ENCODE peak calls at places on chromosomes 3 and 15, in four cellular contexts. X is HCT116, P is HepG2, D is SK-N-SH. Y is an unnamed sample.

GRCh38 chr3:129121792-129122696 is at the start of gene RAB43:
- DNase-seq in X (peak; percentile 74), P (peak; percentile 88), D (peak; percentile 100), Y (peak; percentile 86)

GRCh38 chr3:42685891-42686820 is 819 bp downstream of the KLHL40 start:
- DNase-seq in X (no peak), P (no peak), D (peak; percentile 63), Y (no peak)

GRCh38 chr3:76940181-76940770 is 99.6 kb upstream of the ROBO2 start:
- DNase-seq in X (no peak), P (peak; percentile 12), D (no peak), Y (no peak)

GRCh38 chr15:64017082-64017588 is 29.1 kb downstream of the DAPK2 start:
- DNase-seq in X (peak; percentile 59), P (peak; percentile 58), D (no peak), Y (no peak)

GRCh38 chr3:77038468-77038927 is 1.4 kb upstream of the ROBO2 start:
- DNase-seq in X (no peak), P (peak; percentile 68), D (peak; percentile 78), Y (peak; percentile 47)

GRCh38 chr3:51388286-51389029 is 2.6 kb upstream of the RBM15B start:
- DNase-seq in X (peak; percentile 26), P (peak; percentile 45), D (no peak), Y (peak; percentile 52)

GRCh38 chr15:47945869-47946666 is 174.7 kb upstream of the SLC24A5 start:
- DNase-seq in X (no peak), P (no peak), D (no peak), Y (no peak)

GRCh38 chr3:99909714-99910508 is 92.2 kb downstream of the CMSS1 start:
- DNase-seq in X (no peak), P (peak; percentile 42), D (no peak), Y (peak; percentile 82)

GRCh38 chr3:125032683-125033082 is 23.1 kb downstream of the HEG1 start:
- DNase-seq in X (no peak), P (no peak), D (no peak), Y (no peak)

GRCh38 chr15:101024111-101024695 is 105.0 kb downstream of the LRRK1 start:
- DNase-seq in X (no peak), P (no peak), D (no peak), Y (no peak)

GRCh38 chr15:26838742-26839460 is 28.0 kb upstream of the GABRA5 start:
- DNase-seq in X (no peak), P (no peak), D (peak; percentile 76), Y (peak; percentile 46)

GRCh38 chr15:42060797-42061196 is 33.6 kb downstream of the PLA2G4D start:
- DNase-seq in X (no peak), P (peak; percentile 35), D (no peak), Y (no peak)

GRCh38 chr15:46309914-46310313 is 675.1 kb downstream of the SQOR start:
- DNase-seq in X (no peak), P (no peak), D (no peak), Y (peak; percentile 6)

GRCh38 chr3:180631317-180631716 is 29.4 kb downstream of the TTC14 start:
- DNase-seq in X (no peak), P (no peak), D (no peak), Y (no peak)

GRCh38 chr3:71066356-71066755 is 517.2 kb downstream of the FOXP1 start:
- DNase-seq in X (no peak), P (no peak), D (no peak), Y (no peak)

GRCh38 chr3:80696280-80696679 is 928.5 kb upstream of the ROBO1 start:
- DNase-seq in X (no peak), P (peak; percentile 94), D (no peak), Y (peak; percentile 16)

GRCh38 chr3:175554761-175555160 is 695.6 kb downstream of the NAALADL2 start:
- DNase-seq in X (no peak), P (no peak), D (no peak), Y (no peak)

GRCh38 chr15:78317145-78317836 is 17.9 kb upstream of the SKIC8 start:
- DNase-seq in X (no peak), P (no peak), D (peak; percentile 44), Y (peak; percentile 65)

GRCh38 chr3:125374996-125375941 is at the start of gene ZNF148:
- DNase-seq in X (peak; percentile 66), P (peak; percentile 83), D (peak; percentile 90), Y (peak; percentile 73)

GRCh38 chr3:189841474-189842205 is 210.5 kb downstream of the TP63 start:
- DNase-seq in X (no peak), P (no peak), D (no peak), Y (peak; percentile 29)

GRCh38 chr3:124063168-124063909 is 71.4 kb upstream of the ROPN1 start:
- DNase-seq in X (no peak), P (no peak), D (peak; percentile 30), Y (no peak)

GRCh38 chr15:51731549-51732267 is 5.7 kb downstream of the LYSMD2 start:
- DNase-seq in X (no peak), P (no peak), D (no peak), Y (peak; percentile 35)

GRCh38 chr15:59632714-59633113 is 21.1 kb downstream of the GCNT3 start:
- DNase-seq in X (no peak), P (peak; percentile 19), D (no peak), Y (no peak)

GRCh38 chr3:120850326-120851295 is 57.4 kb upstream of the STXBP5L start:
- DNase-seq in X (no peak), P (no peak), D (no peak), Y (no peak)

DNA sequence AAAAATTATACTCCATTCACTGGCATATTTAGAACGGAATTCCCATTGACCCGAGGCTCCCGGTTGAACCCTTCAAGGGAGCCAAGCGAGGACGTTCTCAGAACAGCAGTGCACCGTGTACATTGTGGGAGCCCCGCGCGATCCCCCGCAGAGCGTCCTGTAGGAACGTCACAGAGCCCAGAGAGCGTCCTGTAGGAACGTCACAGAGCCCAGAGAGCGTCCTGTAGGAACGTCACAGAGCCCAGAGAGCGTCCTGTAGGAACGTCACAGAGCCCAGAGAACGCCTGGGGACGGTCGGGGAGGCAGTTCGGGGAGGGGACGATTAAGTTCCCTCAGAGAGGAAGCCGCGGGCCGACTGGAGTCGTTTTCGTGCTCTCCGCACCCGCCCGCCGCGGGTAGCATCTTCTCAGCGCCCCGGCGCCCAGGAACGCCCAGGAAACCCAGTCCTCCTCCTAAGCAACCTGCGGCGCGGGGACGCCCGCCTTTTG is 506 bp upstream of the ATP1B3 start:
- DNase-seq in X (peak; percentile 40), P (no peak), D (peak; percentile 72), Y (no peak)
- TF ChIP-seq JUND in X (no peak), P (no peak), D (no peak), Y (no peak)

GRCh38 chr3:46894256-46894655 is 16.7 kb downstream of the PTH1R start:
- DNase-seq in X (no peak), P (no peak), D (no peak), Y (no peak)

GRCh38 chr3:46893146-46893748 is 15.7 kb downstream of the PTH1R start:
- DNase-seq in X (no peak), P (no peak), D (no peak), Y (no peak)

GRCh38 chr3:46893763-46894162 is 16.2 kb downstream of the PTH1R start:
- DNase-seq in X (no peak), P (no peak), D (no peak), Y (no peak)

GRCh38 chr3:46891132-46891531 is 13.6 kb downstream of the PTH1R start:
- DNase-seq in X (no peak), P (no peak), D (no peak), Y (no peak)

GRCh38 chr3:46892285-46893145 is 15.0 kb downstream of the PTH1R start:
- DNase-seq in X (peak; percentile 24), P (no peak), D (peak; percentile 93), Y (peak; percentile 89)
- TF ChIP-seq JUND in X (no peak), P (no peak), D (no peak), Y (no peak)

GRCh38 chr15:34883633-34884032 is 85.9 kb downstream of the AQR start:
- DNase-seq in X (no peak), P (no peak), D (no peak), Y (no peak)
- TF ChIP-seq JUND in X (no peak), P (no peak), D (no peak), Y (no peak)

GRCh38 chr3:72598856-72599255 is 249.4 kb downstream of the SHQ1 start:
- DNase-seq in X (no peak), P (no peak), D (no peak), Y (no peak)

GRCh38 chr3:72595376-72595775 is 252.9 kb downstream of the SHQ1 start:
- DNase-seq in X (no peak), P (no peak), D (peak; percentile 57), Y (no peak)

GRCh38 chr3:72595927-72596610 is 252.2 kb downstream of the SHQ1 start:
- DNase-seq in X (no peak), P (no peak), D (no peak), Y (no peak)

GRCh38 chr3:72597043-72597442 is 251.2 kb downstream of the SHQ1 start:
- DNase-seq in X (no peak), P (no peak), D (no peak), Y (no peak)

DNA sequence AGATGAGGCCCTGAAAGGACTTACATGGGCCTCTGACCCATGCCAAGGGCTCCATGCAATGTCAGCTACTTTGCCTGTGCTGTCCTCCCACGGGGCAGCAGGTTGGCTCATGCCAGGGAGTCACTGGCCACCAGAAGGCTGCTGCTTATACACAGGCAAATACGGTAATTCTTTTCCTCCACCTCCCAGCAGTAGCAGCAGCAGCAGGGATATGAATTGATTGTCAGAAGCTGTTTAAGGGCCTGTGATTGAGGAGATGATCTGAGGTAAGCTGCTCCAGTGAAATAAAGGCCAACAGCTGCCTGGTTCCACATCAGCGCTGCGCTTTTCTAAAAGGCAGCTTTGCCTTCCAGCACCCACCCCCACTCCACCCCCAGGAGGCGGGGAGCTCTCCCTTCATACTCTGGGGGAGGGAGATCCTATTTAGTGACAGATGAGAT is 250.5 kb downstream of the SHQ1 start:
- DNase-seq in X (no peak), P (no peak), D (peak; percentile 63), Y (peak; percentile 11)
- TF ChIP-seq JUND in X (no peak), P (no peak), D (no peak), Y (no peak)

DNA sequence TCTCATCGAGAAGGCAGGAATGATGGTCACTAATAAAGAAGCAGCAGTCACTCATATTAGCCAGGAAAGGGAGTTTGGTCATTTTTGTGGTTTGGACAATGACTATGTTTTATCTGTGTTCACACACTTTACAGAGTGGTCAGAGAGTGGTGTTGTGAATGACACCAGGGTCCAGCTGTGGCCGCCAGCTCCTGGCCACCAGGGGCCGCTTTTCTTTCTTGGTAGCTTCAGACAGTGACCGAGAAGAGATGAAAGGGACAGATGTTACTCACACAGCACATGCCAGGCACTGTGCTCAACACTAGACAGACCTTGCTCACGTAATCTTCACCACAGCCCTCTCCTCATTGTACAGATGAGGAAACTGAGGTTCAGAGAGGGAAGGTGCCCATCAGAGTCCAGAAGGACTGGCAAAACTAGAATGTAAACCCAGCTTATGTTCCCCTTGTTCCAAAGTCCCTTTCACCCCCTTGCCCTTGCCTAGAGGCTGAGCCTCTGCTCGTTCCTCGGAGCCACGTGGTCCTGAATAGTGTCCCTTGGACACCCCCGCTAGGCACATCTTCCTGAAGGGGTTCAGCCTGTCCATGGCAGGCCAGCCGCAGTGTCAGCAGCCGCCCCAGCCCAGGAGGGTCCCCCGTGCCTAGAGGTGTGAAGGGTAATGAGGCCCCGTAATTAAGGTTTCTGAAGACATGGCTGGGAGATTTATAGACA is 55.6 kb downstream of the CYP11A1 start:
- DNase-seq in X (peak; percentile 35), P (peak; percentile 34), D (peak; percentile 70), Y (no peak)
- TF ChIP-seq JUND in X (no peak), P (no peak), D (no peak), Y (no peak)